ENCODE peak calls at places on chromosomes 12 and 14, in six cellular contexts. C is posterior cingulate gyrus; H is stimulated activated CD4-positive, alpha-beta T cell treated with anti-CD3 and anti-CD28 coated beads, Interleukin-15, amount 100 ng/mL, for 24 hours; E is mammary epithelial cell; U is activated CD4-positive, CD25-positive, alpha-beta regulatory T cell treated with anti-CD3 and anti-CD28 coated beads, Interleukin-2, amount 50 U/mL, for 72 hours; W is left colon. J is an unnamed sample.

GRCh38 chr12:46364777-46365580 is 7.6 kb downstream of the SLC38A2 start:
- DNase-seq in C (no peak), H (no peak), E (peak; percentile 73), U (no peak), W (peak; percentile 71), J (no peak)

GRCh38 chr12:127664901-127665300 is 602.1 kb upstream of the TMEM132C start:
- DNase-seq in C (no peak), H (no peak), E (no peak), U (no peak), W (no peak), J (no peak)

GRCh38 chr12:3200032-3200617 is 122.9 kb downstream of the TSPAN9 start:
- DNase-seq in C (no peak), H (peak; percentile 33), E (peak; percentile 49), U (no peak), W (no peak), J (no peak)

GRCh38 chr12:62649412-62650116 is 182.9 kb downstream of the MON2 start:
- DNase-seq in C (no peak), H (no peak), E (no peak), U (no peak), W (no peak), J (no peak)

GRCh38 chr12:127623362-127623761 is 643.6 kb upstream of the TMEM132C start:
- DNase-seq in C (no peak), H (no peak), E (no peak), U (no peak), W (no peak), J (no peak)

GRCh38 chr12:107560906-107561285 is 124.7 kb upstream of the PWP1 start:
- DNase-seq in C (no peak), H (no peak), E (peak; percentile 71), U (no peak), W (no peak), J (no peak)

GRCh38 chr14:51410846-51411245 is 170.8 kb downstream of the TMX1 start:
- DNase-seq in C (no peak), H (no peak), E (no peak), U (no peak), W (no peak), J (no peak)

GRCh38 chr14:76938092-76938500 is 90.4 kb downstream of the IRF2BPL start:
- DNase-seq in C (no peak), H (no peak), E (peak; percentile 52), U (no peak), W (no peak), J (no peak)

GRCh38 chr12:45483571-45483970 is 245.9 kb upstream of the ARID2 start:
- DNase-seq in C (no peak), H (no peak), E (no peak), U (no peak), W (no peak), J (no peak)

GRCh38 chr14:79831198-79831890 is 380.0 kb downstream of the DIO2 start:
- DNase-seq in C (no peak), H (no peak), E (no peak), U (no peak), W (no peak), J (no peak)

GRCh38 chr14:36771256-36771655 is 109.6 kb downstream of the PAX9 start:
- DNase-seq in C (no peak), H (no peak), E (no peak), U (no peak), W (no peak), J (no peak)

GRCh38 chr14:94011795-94012194 is 14.3 kb upstream of the OTUB2 start:
- DNase-seq in C (no peak), H (no peak), E (peak; percentile 21), U (no peak), W (no peak), J (no peak)

GRCh38 chr12:121061831-121062230 is 22.8 kb upstream of the OASL start:
- DNase-seq in C (no peak), H (no peak), E (no peak), U (no peak), W (no peak), J (no peak)

GRCh38 chr14:96267916-96268315 is 11.9 kb downstream of the BDKRB1 start:
- DNase-seq in C (no peak), H (no peak), E (peak; percentile 86), U (no peak), W (no peak), J (no peak)

GRCh38 chr12:6538420-6539275 is 4.3 kb downstream of the GAPDH start:
- DNase-seq in C (no peak), H (peak; percentile 65), E (peak; percentile 41), U (no peak), W (no peak), J (no peak)

GRCh38 chr14:45426685-45427282 is 173.8 kb upstream of the MIS18BP1 start:
- DNase-seq in C (no peak), H (no peak), E (peak; percentile 49), U (no peak), W (no peak), J (no peak)

GRCh38 chr12:67535176-67535575 is 113.4 kb upstream of the DYRK2 start:
- DNase-seq in C (no peak), H (no peak), E (no peak), U (no peak), W (no peak), J (no peak)

GRCh38 chr14:35331605-35332516 is 39.7 kb downstream of the PSMA6 start:
- DNase-seq in C (no peak), H (no peak), E (peak; percentile 97), U (no peak), W (peak; percentile 81), J (no peak)

GRCh38 chr14:105223260-105223659 is 25.1 kb upstream of the BTBD6 start:
- DNase-seq in C (no peak), H (no peak), E (no peak), U (no peak), W (no peak), J (no peak)

J was measured in T-helper 22 cell.